ENCODE peak calls at places on chromosome 22, in six cellular contexts. S is mesendoderm, B is neuronal stem cell, G is trophoblast cell, I is mesenchymal stem cell, K is H9. L is an unnamed sample.

GRCh38 chr22:24190566-24191208 is 9.4 kb downstream of the SUSD2 start:
- DNase-seq in S (no peak), B (no peak), I (no peak), G (no peak), K (no peak), L (no peak)

GRCh38 chr22:32986773-32987050 is 71.5 kb downstream of the SYN3 start:
- DNase-seq in I (no peak), K (no peak), S (no peak), G (no peak), B (no peak), L (no peak)

GRCh38 chr22:46086577-46087335 is 63.6 kb upstream of the PPARA start:
- DNase-seq in S (no peak), B (no peak), I (no peak), K (no peak), G (no peak), L (peak; percentile 29)

GRCh38 chr22:49838771-49839717 is 11.4 kb upstream of the BRD1 start:
- DNase-seq in G (peak; percentile 55), S (peak; percentile 72), I (no peak), K (peak; percentile 76), B (no peak), L (peak; percentile 33)

GRCh38 chr22:43301866-43302265 is 41.3 kb downstream of the SCUBE1 start:
- DNase-seq in I (no peak), B (no peak), S (no peak), G (no peak), K (no peak), L (no peak)

GRCh38 chr22:31082606-31083376 is 1.7 kb downstream of the SMTN start:
- DNase-seq in I (peak; percentile 73), S (peak; percentile 79), B (no peak), K (peak; percentile 75), G (peak; percentile 44), L (peak; percentile 64)

GRCh38 chr22:41348964-41349484 is 32.7 kb upstream of the TEF start:
- DNase-seq in S (no peak), B (no peak), K (no peak), G (no peak), I (no peak), L (no peak)

GRCh38 chr22:48808038-48808960 is 1019.4 kb downstream of the BRD1 start:
- DNase-seq in K (no peak), B (no peak), I (no peak), G (no peak), S (no peak), L (no peak)

GRCh38 chr22:22955276-22955798 is 67.7 kb downstream of the IGLL5 start:
- DNase-seq in G (no peak), I (no peak), S (no peak), B (no peak), K (no peak), L (no peak)
- H3K18ac ChIP-seq in G (no peak overlapping the region), I (no peak overlapping the region), S (no peak overlapping the region), B (no peak overlapping the region), K (no peak overlapping the region), L (no peak overlapping the region)

DNA sequence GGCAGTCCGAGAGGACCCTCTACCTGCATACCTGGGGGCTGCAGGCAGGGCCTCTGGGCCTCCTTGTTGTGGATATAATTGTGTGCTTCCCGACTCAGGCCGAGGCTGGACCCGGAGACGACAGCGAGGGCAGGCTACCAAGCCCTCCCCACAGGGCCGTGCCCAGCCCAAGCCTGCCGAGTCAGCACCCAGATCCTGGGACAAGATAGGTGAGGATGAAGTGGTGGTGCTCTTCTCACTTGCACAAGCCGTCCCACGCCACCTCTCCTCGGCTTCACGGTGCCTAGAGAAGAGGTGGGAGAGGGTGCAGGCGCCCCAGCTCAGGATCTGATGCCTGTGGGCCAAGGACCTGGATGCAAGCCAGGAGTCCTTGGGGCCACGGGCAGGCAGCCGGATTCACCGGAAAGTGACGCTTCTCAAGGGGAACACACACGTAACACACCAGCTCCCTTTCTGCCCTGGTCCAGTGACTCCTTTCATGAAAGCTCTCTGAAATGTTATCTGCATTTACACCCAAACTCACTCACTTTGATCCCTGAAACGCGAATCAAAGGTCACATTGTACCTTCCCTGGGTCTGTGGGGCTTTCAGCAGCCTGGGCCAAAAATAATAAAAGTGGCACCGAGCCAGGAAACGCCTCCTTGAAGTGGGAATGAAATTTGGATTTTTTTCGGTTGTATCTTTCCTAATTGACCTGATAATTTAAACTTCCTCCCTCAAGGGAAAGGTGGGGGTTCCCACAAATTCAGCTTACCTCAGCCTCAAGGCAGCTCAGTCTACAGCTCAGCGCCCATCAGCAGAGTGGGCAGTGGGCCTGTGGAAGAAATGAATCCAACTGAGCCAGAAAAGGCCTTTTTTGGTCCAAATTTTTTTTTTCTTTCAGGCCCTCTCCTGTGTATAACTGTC is 1.1 kb upstream of the GNB1L start:
- DNase-seq in S (peak; percentile 53), B (no peak), I (peak; percentile 46), G (no peak), K (peak; percentile 58), L (peak; percentile 35)
- H3K18ac ChIP-seq in S (peak overlapping the region; percentile 25), B (peak overlapping the region; percentile 100), I (peak overlapping the region; percentile 96), G (peak overlapping the region; percentile 94), K (no peak overlapping the region), L (peak overlapping the region; percentile 46)

GRCh38 chr22:29343313-29343805 is 27.9 kb upstream of the RASL10A start:
- DNase-seq in B (no peak), S (no peak), I (no peak), K (no peak), G (no peak), L (peak; percentile 40)

GRCh38 chr22:29348956-29349355 is 33.5 kb upstream of the RASL10A start:
- DNase-seq in K (no peak), G (peak; percentile 48), B (no peak), I (no peak), S (no peak), L (no peak)

GRCh38 chr22:29344137-29344536 is 28.6 kb upstream of the RASL10A start:
- DNase-seq in K (no peak), G (peak; percentile 98), S (peak; percentile 37), B (no peak), I (peak; percentile 69), L (peak; percentile 79)

GRCh38 chr22:29346659-29347058 is 31.2 kb upstream of the RASL10A start:
- DNase-seq in G (no peak), B (no peak), I (no peak), K (no peak), S (no peak), L (no peak)

DNA sequence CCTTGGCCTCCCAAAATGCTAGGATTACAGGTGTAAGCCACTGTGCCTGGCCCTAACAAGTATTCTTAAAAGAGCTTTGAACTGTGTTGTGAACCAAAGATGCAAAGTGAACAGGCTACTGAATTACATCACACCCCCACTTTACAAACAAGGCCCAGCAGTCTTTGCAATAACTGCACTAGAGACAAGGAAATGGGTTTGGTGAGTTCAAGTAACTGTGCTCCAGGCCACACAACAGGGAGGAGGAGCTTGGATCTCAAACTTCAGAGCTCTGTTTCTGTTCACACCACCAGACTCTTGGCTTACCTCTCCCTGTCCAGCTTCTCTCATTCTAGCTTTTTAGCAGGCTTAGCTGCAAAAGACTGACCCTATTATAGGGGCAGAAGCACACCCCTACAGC is 30.4 kb upstream of the RASL10A start:
- DNase-seq in S (no peak), I (no peak), B (no peak), K (no peak), G (no peak), L (peak; percentile 4)
- H3K18ac ChIP-seq in S (no peak overlapping the region), I (no peak overlapping the region), B (no peak overlapping the region), K (no peak overlapping the region), G (no peak overlapping the region), L (no peak overlapping the region)

DNA sequence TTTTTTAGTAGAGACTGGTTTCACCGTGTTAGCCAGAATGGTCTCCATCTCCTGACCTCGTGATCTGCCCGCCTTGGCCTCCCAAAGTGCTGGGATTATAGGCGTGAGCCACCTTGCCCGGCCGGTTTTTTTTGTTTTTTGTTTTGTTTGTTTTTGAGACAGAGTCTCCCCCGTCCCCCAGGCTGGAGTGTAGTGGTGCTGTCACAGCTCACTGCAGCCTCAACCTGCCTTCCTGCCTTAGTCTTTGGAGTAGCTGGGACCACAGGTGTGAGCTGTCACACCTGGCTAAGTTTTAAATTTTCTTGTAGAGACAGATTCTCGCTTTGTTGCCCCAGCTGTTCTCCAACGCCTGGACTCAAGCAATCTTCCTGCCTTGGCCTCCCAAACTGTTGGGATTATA is 3.2 kb downstream of the PPIL2 start:
- DNase-seq in G (peak; percentile 66), B (no peak), S (no peak), I (no peak), K (no peak), L (no peak)
- H3K18ac ChIP-seq in G (no peak overlapping the region), B (no peak overlapping the region), S (no peak overlapping the region), I (no peak overlapping the region), K (no peak overlapping the region), L (no peak overlapping the region)